ENCODE peak calls at places on chromosomes 11 and 22, in six cellular contexts. L is A549, W is neuronal stem cell, S is mammary epithelial cell, X is HCT116, J is trophoblast cell. H is an unnamed sample.

GRCh38 chr22:41603873-41604332 is 14.3 kb upstream of the PMM1 start:
- DNase-seq in J (no peak), W (no peak), X (no peak), S (no peak), L (no peak), H (peak)

GRCh38 chr11:113006916-113007445 is 45.8 kb downstream of the NCAM1 start:
- DNase-seq in L (no peak), S (no peak), X (no peak), J (no peak), W (peak), H (no peak)

GRCh38 chr11:134124660-134125451 is 56.0 kb downstream of the JAM3 start:
- DNase-seq in S (peak), L (no peak), W (peak), X (no peak), J (no peak), H (peak)

GRCh38 chr11:110317516-110317932 is 21.1 kb upstream of the RDX start:
- DNase-seq in X (no peak), W (no peak), S (peak), J (no peak), L (no peak), H (peak)

GRCh38 chr11:119972281-119972680 is 165.6 kb downstream of the TRIM29 start:
- DNase-seq in X (no peak), S (no peak), L (no peak), W (no peak), J (no peak), H (no peak)

GRCh38 chr22:20131593-20131855 is at the start of gene ZDHHC8:
- DNase-seq in W (no peak), J (no peak), L (no peak), S (no peak), X (no peak), H (peak)

GRCh38 chr22:37623075-37624016 is 14.7 kb downstream of the GGA1 start:
- DNase-seq in S (no peak), L (peak), X (no peak), W (peak), J (peak), H (peak)

GRCh38 chr11:123100378-123101085 is 38.6 kb upstream of the HSPA8 start:
- DNase-seq in W (no peak), L (no peak), X (no peak), J (no peak), S (no peak), H (peak)

GRCh38 chr22:16953206-16954059 is 54.6 kb downstream of the GAB4 start:
- DNase-seq in L (no peak), J (no peak), W (no peak), S (no peak), X (no peak), H (no peak)

GRCh38 chr11:67500818-67501584 is 4.2 kb downstream of the PITPNM1 start:
- DNase-seq in L (no peak), S (no peak), W (no peak), J (no peak), X (no peak), H (no peak)

GRCh38 chr11:9090488-9091043 is 833 bp downstream of the SCUBE2 start:
- DNase-seq in X (no peak), W (no peak), L (no peak), J (no peak), S (no peak), H (no peak)

GRCh38 chr11:5291207-5291838 is 10.4 kb downstream of the OR51B4 start:
- DNase-seq in X (peak), L (peak), S (peak), J (no peak), W (no peak), H (peak)

GRCh38 chr11:102798012-102798746 is at the start of gene MMP1:
- DNase-seq in W (no peak), S (peak), X (no peak), L (no peak), J (no peak), H (peak)

GRCh38 chr11:126722006-126722736 is 278.4 kb downstream of the KIRREL3 start:
- DNase-seq in W (no peak), L (no peak), X (no peak), J (no peak), S (no peak), H (peak)

GRCh38 chr11:102279641-102280170 is 37.6 kb upstream of the BIRC3 start:
- DNase-seq in X (no peak), W (no peak), S (peak), J (no peak), L (peak), H (peak)

GRCh38 chr11:129658558-129658882 is 157.1 kb upstream of the TMEM45B start:
- DNase-seq in L (peak), J (no peak), W (no peak), X (no peak), S (no peak), H (no peak)

GRCh38 chr11:18056561-18057181 is 10.6 kb upstream of the TPH1 start:
- DNase-seq in J (no peak), L (no peak), W (no peak), S (no peak), X (no peak), H (no peak)

GRCh38 chr11:46898396-46899095 is 19.8 kb downstream of the LRP4 start:
- DNase-seq in S (no peak), J (peak), X (no peak), L (no peak), W (no peak), H (no peak)

GRCh38 chr11:13440100-13440855 is 22.7 kb downstream of the BTBD10 start:
- DNase-seq in J (peak), X (peak), L (peak), S (peak), W (no peak), H (peak)

GRCh38 chr22:50118557-50119168 is 28.9 kb downstream of the MOV10L1 start:
- DNase-seq in W (no peak), S (no peak), X (no peak), L (peak), J (no peak), H (peak)

GRCh38 chr22:36304429-36304828 is 51.5 kb downstream of the APOL1 start:
- DNase-seq in W (no peak), L (no peak), J (no peak), S (no peak), X (no peak), H (no peak)

GRCh38 chr11:66881436-66881835 is 24.6 kb downstream of the LRFN4 start:
- DNase-seq in W (no peak), L (no peak), S (no peak), X (no peak), J (no peak), H (no peak)

GRCh38 chr11:112722876-112723275 is 238.3 kb upstream of the NCAM1 start:
- DNase-seq in J (no peak), X (no peak), S (no peak), W (no peak), L (no peak), H (no peak)

GRCh38 chr11:77346906-77347603 is 45.6 kb upstream of the GDPD4 start:
- DNase-seq in J (peak), W (no peak), L (no peak), X (no peak), S (peak), H (peak)

GRCh38 chr11:10612217-10612862 is 43.9 kb upstream of the LYVE1 start:
- DNase-seq in S (no peak), X (no peak), J (no peak), L (no peak), W (no peak), H (no peak)

GRCh38 chr22:42310301-42310981 is 40.0 kb upstream of the TCF20 start:
- DNase-seq in X (no peak), J (peak), L (no peak), S (no peak), W (no peak), H (no peak)

GRCh38 chr11:65014146-65014960 is at the start of gene ARL2:
- DNase-seq in L (no peak), J (peak), W (no peak), X (no peak), S (peak), H (peak)

GRCh38 chr22:49298834-49299750 is 528.6 kb downstream of the BRD1 start:
- DNase-seq in S (no peak), L (no peak), J (no peak), X (no peak), W (no peak), H (no peak)

GRCh38 chr11:1939006-1939626 is 8.0 kb upstream of the MRPL23 start:
- DNase-seq in S (no peak), J (no peak), X (no peak), W (no peak), L (no peak), H (no peak)

GRCh38 chr11:7677801-7678201 is 4.5 kb upstream of the CYB5R2 start:
- DNase-seq in L (no peak), J (no peak), W (no peak), S (no peak), X (no peak), H (no peak)

GRCh38 chr22:47247609-47248240 is 485.3 kb downstream of the TBC1D22A start:
- DNase-seq in L (no peak), S (no peak), X (no peak), W (no peak), J (no peak), H (no peak)
- H3K4me2 ChIP-seq in L (no peak), S (no peak), X (no peak), W (no peak), J (no peak), H (no peak)

DNA sequence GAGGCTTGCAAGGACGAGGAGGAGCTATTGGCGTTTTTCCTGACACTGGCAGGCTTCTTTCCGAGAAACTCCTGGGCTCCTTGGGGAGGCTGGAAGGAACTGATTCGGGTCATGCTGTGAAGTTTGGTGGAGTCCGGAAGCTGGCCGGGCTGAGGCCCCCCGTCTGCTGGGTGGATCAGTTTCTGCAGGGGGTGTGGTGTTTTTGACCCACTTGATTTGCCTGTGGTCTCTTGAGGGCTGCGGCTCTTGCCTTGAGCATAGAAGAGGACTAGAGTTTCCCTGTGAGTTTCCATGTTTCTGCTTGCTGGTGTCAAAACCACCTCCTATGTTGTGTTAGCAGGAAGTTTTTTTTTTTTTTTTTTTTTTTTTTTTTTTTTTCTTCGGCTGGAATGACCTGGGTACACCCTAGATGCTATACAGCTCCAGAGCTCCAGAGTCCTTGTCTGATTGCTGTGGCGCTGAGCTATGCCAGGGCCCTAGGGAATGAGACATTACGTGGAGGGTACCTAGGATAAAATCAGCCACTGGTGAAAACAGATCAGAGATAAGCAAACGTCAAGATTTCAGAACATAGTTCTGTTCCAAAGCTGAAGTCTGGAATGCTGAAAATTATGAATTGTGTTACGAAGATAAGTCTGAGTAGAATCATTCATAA is 728 bp downstream of the TBC1D22A start:
- DNase-seq in J (peak), W (no peak), X (no peak), S (no peak), L (no peak), H (no peak)
- H3K4me2 ChIP-seq in J (peak), W (peak), X (peak), S (peak), L (peak), H (peak)

GRCh38 chr11:69377953-69378302 is 84.0 kb downstream of the MYEOV start:
- DNase-seq in X (no peak), S (no peak), L (no peak), J (no peak), W (no peak), H (no peak)
- H3K4me2 ChIP-seq in X (no peak), S (peak), L (no peak), J (no peak), W (no peak), H (no peak)

DNA sequence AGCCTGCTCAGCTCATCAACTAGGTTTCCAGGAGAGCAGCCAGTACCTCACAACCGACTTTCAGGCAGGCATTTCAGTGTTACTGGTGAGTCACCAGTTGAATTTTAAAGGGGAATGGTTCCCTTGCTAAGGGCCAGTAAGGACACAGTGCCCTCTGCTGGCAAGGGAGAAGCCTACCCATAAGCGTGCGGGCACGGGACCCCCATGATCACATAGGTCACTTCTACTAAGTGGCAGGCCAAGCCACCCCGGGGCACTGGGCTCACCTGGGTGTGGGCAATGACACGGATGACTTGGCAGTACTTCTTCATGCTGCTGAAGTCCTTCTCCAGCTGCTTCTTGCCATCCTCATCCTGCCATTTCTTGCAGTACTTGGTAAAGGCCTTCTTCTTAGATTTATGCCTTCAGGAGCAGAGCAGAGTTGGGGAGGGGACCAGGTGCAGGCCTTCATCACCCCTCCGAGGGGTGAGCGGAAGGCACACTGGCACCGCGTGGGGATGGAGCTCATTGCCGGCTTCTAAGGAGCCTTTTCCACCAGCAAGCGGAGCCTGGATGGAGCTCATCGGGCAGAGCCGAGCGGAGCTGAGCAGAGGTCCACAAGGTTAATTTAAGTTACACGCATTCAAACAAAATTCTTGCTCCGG is 2.9 kb downstream of the RPL3 start:
- DNase-seq in X (peak), L (peak), S (peak), W (peak), J (peak), H (peak)
- H3K4me2 ChIP-seq in X (peak), L (peak), S (peak), W (no peak), J (peak), H (peak)

GRCh38 chr11:88275636-88276035 is 61.9 kb downstream of the CTSC start:
- DNase-seq in L (no peak), W (no peak), J (no peak), X (no peak), S (peak), H (no peak)
- H3K4me2 ChIP-seq in L (no peak), W (no peak), J (no peak), X (no peak), S (peak), H (no peak)

DNA sequence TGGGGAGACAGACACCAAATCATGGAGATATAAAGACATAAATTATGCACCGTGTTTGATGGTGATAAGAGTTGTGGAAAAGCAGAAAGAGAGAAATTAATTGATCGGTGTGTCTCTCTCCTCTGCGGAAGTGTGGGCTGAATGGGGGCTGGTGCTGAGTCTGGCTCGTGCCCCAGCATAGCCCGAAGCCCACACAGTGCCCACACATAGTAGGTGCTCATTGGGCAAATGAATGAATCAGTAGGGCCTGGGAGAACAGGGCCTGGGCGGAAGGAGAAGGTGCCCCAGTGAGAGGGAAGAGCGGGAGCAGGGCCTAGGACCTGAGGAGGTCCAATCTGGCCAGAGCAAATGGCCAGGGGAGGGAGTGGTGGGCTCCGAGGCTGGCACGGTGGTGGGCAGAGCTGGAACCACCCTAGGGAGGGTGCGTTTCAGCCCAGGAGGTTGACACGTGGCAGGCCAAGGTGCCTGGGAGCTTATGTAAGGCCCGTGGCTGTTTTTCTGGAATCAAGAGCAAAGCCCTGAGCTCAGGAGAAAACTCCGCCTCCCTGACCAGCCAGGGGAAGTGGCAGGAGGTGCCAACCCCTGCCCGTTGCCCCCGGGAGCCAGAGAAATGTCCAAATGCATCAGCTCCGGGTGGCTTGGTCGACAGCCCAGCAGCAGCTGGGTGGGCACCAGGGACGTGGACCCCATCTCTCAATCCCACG is 2.1 kb upstream of the CACNA1I start:
- DNase-seq in X (no peak), L (no peak), W (no peak), S (no peak), J (no peak), H (no peak)
- H3K4me2 ChIP-seq in X (no peak), L (no peak), W (no peak), S (no peak), J (no peak), H (no peak)

DNA sequence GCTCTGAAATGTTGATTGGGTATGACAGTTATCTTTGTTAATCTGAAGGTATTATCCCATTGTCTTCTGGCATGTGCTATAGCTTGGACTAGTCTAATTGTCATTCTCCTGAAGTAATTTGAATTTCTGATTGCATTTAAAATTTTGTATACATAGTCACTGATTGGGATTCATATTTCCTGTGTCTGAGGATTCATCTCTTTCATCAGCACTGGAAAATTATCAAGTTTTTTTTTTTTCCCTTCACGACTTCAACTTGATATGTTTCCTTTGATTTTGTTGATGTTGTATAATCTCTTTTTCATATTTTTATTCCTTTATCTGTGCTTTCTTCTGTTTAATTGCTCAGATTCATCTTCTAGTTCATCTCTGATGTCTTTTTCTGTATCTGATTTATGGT is 104.1 kb downstream of the DDX10 start:
- DNase-seq in S (no peak), X (no peak), J (no peak), L (no peak), W (no peak), H (no peak)
- H3K4me2 ChIP-seq in S (no peak), X (no peak), J (no peak), L (no peak), W (no peak), H (no peak)

GRCh38 chr11:94212898-94213297 is 84.3 kb downstream of the PANX1 start:
- DNase-seq in L (no peak), J (peak), S (no peak), X (no peak), W (no peak), H (no peak)
- H3K4me2 ChIP-seq in L (no peak), J (no peak), S (no peak), X (no peak), W (no peak), H (no peak)

GRCh38 chr11:118216621-118217526 is 7.9 kb downstream of the JAML start:
- DNase-seq in W (no peak), J (no peak), L (no peak), X (no peak), S (no peak), H (no peak)

GRCh38 chr11:118215765-118216164 is 9.0 kb downstream of the JAML start:
- DNase-seq in L (no peak), S (no peak), J (no peak), X (no peak), W (no peak), H (no peak)

GRCh38 chr11:118213774-118214173 is 11.0 kb downstream of the JAML start:
- DNase-seq in L (no peak), S (no peak), W (no peak), J (no peak), X (no peak), H (no peak)

GRCh38 chr11:118214210-118214914 is 10.4 kb downstream of the JAML start:
- DNase-seq in X (no peak), S (no peak), W (no peak), L (no peak), J (no peak), H (no peak)

DNA sequence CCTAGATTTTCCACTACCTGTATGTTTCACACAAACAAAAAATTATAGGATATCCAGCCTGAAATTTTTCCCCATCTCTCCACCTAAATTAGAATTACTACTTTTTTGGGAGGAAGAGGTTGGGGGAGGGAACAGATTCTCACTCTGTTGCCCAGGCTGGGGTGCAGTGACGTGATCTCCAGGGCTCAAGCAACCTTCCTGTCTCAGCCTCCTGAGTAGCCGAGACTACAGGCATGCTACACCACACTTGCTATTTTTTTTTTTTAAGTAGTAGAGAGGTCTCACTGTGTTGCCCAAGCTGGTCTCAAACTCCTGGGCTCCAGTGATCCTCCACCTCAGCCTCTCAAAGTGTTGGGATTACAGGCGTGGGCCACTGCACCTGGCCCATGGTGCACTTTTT is 9.5 kb downstream of the JAML start:
- DNase-seq in J (no peak), S (no peak), W (no peak), L (no peak), X (no peak), H (no peak)
- H3K4me2 ChIP-seq in J (no peak), S (no peak), W (no peak), L (no peak), X (no peak), H (no peak)